ENCODE peak calls at places on chromosomes 5 and 9, in seven cellular contexts. One of them, this sample, is unnamed.

GRCh38 chr9:121023064-121023463 is 27.0 kb downstream of the C5 start:
- DNase-seq in Panc1: no peak
- DNase-seq in HCT116: peak
- DNase-seq in GM12878: no peak
- DNase-seq in endothelial cell of umbilical vein: no peak
- DNase-seq in SK-N-MC: no peak
- DNase-seq in transverse colon: no peak
- DNase-seq in this sample: peak

GRCh38 chr9:79663878-79664277 is 92.1 kb downstream of the TLE4 start:
- DNase-seq in Panc1: no peak
- DNase-seq in HCT116: no peak
- DNase-seq in GM12878: no peak
- DNase-seq in endothelial cell of umbilical vein: no peak
- DNase-seq in SK-N-MC: no peak
- DNase-seq in transverse colon: no peak
- DNase-seq in this sample: no peak

GRCh38 chr5:173515526-173515925 is 100.9 kb downstream of the BOD1 start:
- DNase-seq in Panc1: no peak
- DNase-seq in HCT116: no peak
- DNase-seq in GM12878: no peak
- DNase-seq in endothelial cell of umbilical vein: no peak
- DNase-seq in SK-N-MC: no peak
- DNase-seq in transverse colon: no peak
- DNase-seq in this sample: no peak

GRCh38 chr9:130173462-130173876 is 1.3 kb downstream of the NCS1 start:
- DNase-seq in Panc1: no peak
- DNase-seq in HCT116: no peak
- DNase-seq in GM12878: no peak
- DNase-seq in endothelial cell of umbilical vein: no peak
- DNase-seq in SK-N-MC: no peak
- DNase-seq in transverse colon: no peak
- DNase-seq in this sample: no peak

GRCh38 chr9:128512820-128513219 is 8.3 kb downstream of the GLE1 start:
- DNase-seq in Panc1: no peak
- DNase-seq in HCT116: no peak
- DNase-seq in GM12878: no peak
- DNase-seq in endothelial cell of umbilical vein: no peak
- DNase-seq in SK-N-MC: no peak
- DNase-seq in transverse colon: no peak
- DNase-seq in this sample: no peak

GRCh38 chr5:886051-886450 is 6.5 kb downstream of the BRD9 start:
- DNase-seq in Panc1: no peak
- DNase-seq in HCT116: no peak
- DNase-seq in GM12878: no peak
- DNase-seq in endothelial cell of umbilical vein: no peak
- DNase-seq in SK-N-MC: no peak
- DNase-seq in transverse colon: no peak
- DNase-seq in this sample: no peak

GRCh38 chr5:3429962-3430361 is 165.7 kb upstream of the IRX1 start:
- DNase-seq in Panc1: no peak
- DNase-seq in HCT116: no peak
- DNase-seq in GM12878: no peak
- DNase-seq in endothelial cell of umbilical vein: no peak
- DNase-seq in SK-N-MC: no peak
- DNase-seq in transverse colon: no peak
- DNase-seq in this sample: no peak

GRCh38 chr9:93098236-93098946 is 2.4 kb downstream of the CARD19 start:
- DNase-seq in Panc1: no peak
- DNase-seq in HCT116: peak
- DNase-seq in GM12878: no peak
- DNase-seq in endothelial cell of umbilical vein: peak
- DNase-seq in SK-N-MC: no peak
- DNase-seq in transverse colon: peak
- DNase-seq in this sample: peak

GRCh38 chr9:115115117-115115880 is 2.7 kb downstream of the TNC start:
- DNase-seq in Panc1: no peak
- DNase-seq in HCT116: no peak
- DNase-seq in GM12878: no peak
- DNase-seq in endothelial cell of umbilical vein: no peak
- DNase-seq in SK-N-MC: no peak
- DNase-seq in transverse colon: no peak
- DNase-seq in this sample: no peak

GRCh38 chr5:58972301-58972700 is 389.4 kb downstream of the RAB3C start:
- DNase-seq in Panc1: no peak
- DNase-seq in HCT116: no peak
- DNase-seq in GM12878: no peak
- DNase-seq in endothelial cell of umbilical vein: no peak
- DNase-seq in SK-N-MC: no peak
- DNase-seq in transverse colon: no peak
- DNase-seq in this sample: no peak

GRCh38 chr9:6645153-6646027 is at the start of gene GLDC:
- DNase-seq in Panc1: peak
- DNase-seq in HCT116: peak
- DNase-seq in GM12878: no peak
- DNase-seq in endothelial cell of umbilical vein: peak
- DNase-seq in SK-N-MC: no peak
- DNase-seq in transverse colon: peak
- DNase-seq in this sample: no peak

GRCh38 chr9:72585737-72586136 is 64.3 kb downstream of the TMC1 start:
- DNase-seq in Panc1: no peak
- DNase-seq in HCT116: no peak
- DNase-seq in GM12878: no peak
- DNase-seq in endothelial cell of umbilical vein: no peak
- DNase-seq in SK-N-MC: no peak
- DNase-seq in transverse colon: no peak
- DNase-seq in this sample: peak

GRCh38 chr9:72589684-72590555 is 68.5 kb downstream of the TMC1 start:
- DNase-seq in Panc1: no peak
- DNase-seq in HCT116: no peak
- DNase-seq in GM12878: no peak
- DNase-seq in endothelial cell of umbilical vein: peak
- DNase-seq in SK-N-MC: no peak
- DNase-seq in transverse colon: no peak
- DNase-seq in this sample: peak

GRCh38 chr9:72586388-72587160 is 65.2 kb downstream of the TMC1 start:
- DNase-seq in Panc1: no peak
- DNase-seq in HCT116: no peak
- DNase-seq in GM12878: no peak
- DNase-seq in endothelial cell of umbilical vein: peak
- DNase-seq in SK-N-MC: no peak
- DNase-seq in transverse colon: peak
- DNase-seq in this sample: peak

GRCh38 chr9:72592501-72593403 is 71.3 kb downstream of the TMC1 start:
- DNase-seq in Panc1: peak
- DNase-seq in HCT116: no peak
- DNase-seq in GM12878: peak
- DNase-seq in endothelial cell of umbilical vein: peak
- DNase-seq in SK-N-MC: no peak
- DNase-seq in transverse colon: no peak
- DNase-seq in this sample: no peak

DNA sequence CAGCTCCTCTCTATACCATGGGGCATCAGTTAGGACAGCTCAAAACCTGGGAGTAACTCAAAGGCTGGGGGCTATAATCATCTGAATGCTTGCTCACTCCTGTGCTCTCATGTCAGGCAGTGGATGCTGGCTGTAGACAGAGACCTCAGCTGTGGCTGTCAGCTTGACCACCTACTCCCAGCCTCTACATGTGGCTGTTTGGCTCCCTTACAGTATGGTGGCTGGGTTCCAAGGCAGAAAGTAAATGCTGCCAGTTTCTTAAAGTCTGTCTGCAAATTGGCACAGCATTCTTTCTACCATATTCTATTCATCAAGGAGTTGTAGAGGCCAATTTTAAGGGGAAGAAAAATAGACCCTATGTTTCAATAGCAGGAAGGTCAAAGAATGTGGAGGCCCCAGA is 66.9 kb downstream of the TMC1 start:
- DNase-seq in Panc1: no peak
- DNase-seq in HCT116: no peak
- DNase-seq in GM12878: no peak
- DNase-seq in endothelial cell of umbilical vein: no peak
- DNase-seq in SK-N-MC: no peak
- DNase-seq in transverse colon: no peak
- DNase-seq in this sample: no peak
- H3K4me3 ChIP-seq in Panc1: no peak
- H3K4me3 ChIP-seq in HCT116: no peak
- H3K4me3 ChIP-seq in GM12878: no peak
- H3K4me3 ChIP-seq in endothelial cell of umbilical vein: no peak
- H3K4me3 ChIP-seq in SK-N-MC: no peak
- H3K4me3 ChIP-seq in transverse colon: no peak
- H3K4me3 ChIP-seq in this sample: no peak

GRCh38 chr5:81164936-81165335 is 68.2 kb upstream of the CKMT2 start:
- DNase-seq in Panc1: no peak
- DNase-seq in HCT116: no peak
- DNase-seq in GM12878: no peak
- DNase-seq in endothelial cell of umbilical vein: no peak
- DNase-seq in SK-N-MC: no peak
- DNase-seq in transverse colon: no peak
- DNase-seq in this sample: no peak

GRCh38 chr5:81164466-81164865 is 68.7 kb upstream of the CKMT2 start:
- DNase-seq in Panc1: no peak
- DNase-seq in HCT116: no peak
- DNase-seq in GM12878: no peak
- DNase-seq in endothelial cell of umbilical vein: no peak
- DNase-seq in SK-N-MC: no peak
- DNase-seq in transverse colon: no peak
- DNase-seq in this sample: no peak

GRCh38 chr5:81165493-81166119 is 67.5 kb upstream of the CKMT2 start:
- DNase-seq in Panc1: peak
- DNase-seq in HCT116: peak
- DNase-seq in GM12878: no peak
- DNase-seq in endothelial cell of umbilical vein: peak
- DNase-seq in SK-N-MC: no peak
- DNase-seq in transverse colon: peak
- DNase-seq in this sample: peak

GRCh38 chr5:81167544-81167943 is 65.6 kb upstream of the CKMT2 start:
- DNase-seq in Panc1: no peak
- DNase-seq in HCT116: no peak
- DNase-seq in GM12878: no peak
- DNase-seq in endothelial cell of umbilical vein: no peak
- DNase-seq in SK-N-MC: no peak
- DNase-seq in transverse colon: no peak
- DNase-seq in this sample: no peak

DNA sequence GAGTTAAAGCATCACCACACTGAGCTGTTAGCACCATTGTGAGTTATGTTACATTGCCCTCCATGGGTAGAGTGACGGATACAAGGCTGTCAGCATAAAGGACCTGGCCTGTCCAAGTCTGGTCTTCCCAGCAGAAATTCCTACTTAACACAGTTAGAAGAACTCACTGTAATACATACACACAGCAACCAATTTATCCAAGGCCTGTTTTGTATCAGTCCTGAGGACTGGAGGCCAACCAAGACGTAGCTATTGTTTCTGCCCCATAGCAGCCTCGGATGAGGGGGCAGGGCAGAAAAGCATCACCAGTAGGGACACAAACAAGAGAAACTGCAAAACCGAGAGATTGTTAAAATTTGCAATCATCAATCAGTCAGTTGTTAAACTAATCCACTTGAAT is 66.0 kb upstream of the CKMT2 start:
- DNase-seq in Panc1: no peak
- DNase-seq in HCT116: no peak
- DNase-seq in GM12878: no peak
- DNase-seq in endothelial cell of umbilical vein: no peak
- DNase-seq in SK-N-MC: no peak
- DNase-seq in transverse colon: no peak
- DNase-seq in this sample: no peak
- TF ChIP-seq POLR2AphosphoS5 in Panc1: no peak
- TF ChIP-seq POLR2AphosphoS5 in HCT116: no peak
- TF ChIP-seq POLR2AphosphoS5 in GM12878: no peak
- TF ChIP-seq POLR2AphosphoS5 in endothelial cell of umbilical vein: no peak
- TF ChIP-seq POLR2AphosphoS5 in SK-N-MC: no peak
- TF ChIP-seq POLR2AphosphoS5 in transverse colon: no peak
- TF ChIP-seq POLR2AphosphoS5 in this sample: no peak

GRCh38 chr9:136807281-136808074 is at the start of gene RABL6:
- DNase-seq in Panc1: no peak
- DNase-seq in HCT116: no peak
- DNase-seq in GM12878: no peak
- DNase-seq in endothelial cell of umbilical vein: peak
- DNase-seq in SK-N-MC: no peak
- DNase-seq in transverse colon: peak
- DNase-seq in this sample: peak

GRCh38 chr9:136805207-136805740 is 2.5 kb upstream of the RABL6 start:
- DNase-seq in Panc1: no peak
- DNase-seq in HCT116: no peak
- DNase-seq in GM12878: no peak
- DNase-seq in endothelial cell of umbilical vein: no peak
- DNase-seq in SK-N-MC: no peak
- DNase-seq in transverse colon: no peak
- DNase-seq in this sample: no peak

GRCh38 chr9:136806067-136806466 is 1.7 kb upstream of the RABL6 start:
- DNase-seq in Panc1: no peak
- DNase-seq in HCT116: no peak
- DNase-seq in GM12878: no peak
- DNase-seq in endothelial cell of umbilical vein: no peak
- DNase-seq in SK-N-MC: no peak
- DNase-seq in transverse colon: no peak
- DNase-seq in this sample: no peak

GRCh38 chr9:136808075-136808780 is 480 bp downstream of the RABL6 start:
- DNase-seq in Panc1: no peak
- DNase-seq in HCT116: no peak
- DNase-seq in GM12878: no peak
- DNase-seq in endothelial cell of umbilical vein: peak
- DNase-seq in SK-N-MC: no peak
- DNase-seq in transverse colon: peak
- DNase-seq in this sample: peak

GRCh38 chr9:136806631-136807201 is 1.0 kb upstream of the RABL6 start:
- DNase-seq in Panc1: no peak
- DNase-seq in HCT116: no peak
- DNase-seq in GM12878: no peak
- DNase-seq in endothelial cell of umbilical vein: no peak
- DNase-seq in SK-N-MC: no peak
- DNase-seq in transverse colon: peak
- DNase-seq in this sample: no peak
- H3K4me3 ChIP-seq in Panc1: peak
- H3K4me3 ChIP-seq in HCT116: peak
- H3K4me3 ChIP-seq in GM12878: peak
- H3K4me3 ChIP-seq in endothelial cell of umbilical vein: no peak
- H3K4me3 ChIP-seq in SK-N-MC: peak
- H3K4me3 ChIP-seq in transverse colon: peak
- H3K4me3 ChIP-seq in this sample: peak

GRCh38 chr5:16461782-16462181 is 3.8 kb downstream of the ZNF622 start:
- DNase-seq in Panc1: no peak
- DNase-seq in HCT116: no peak
- DNase-seq in GM12878: no peak
- DNase-seq in endothelial cell of umbilical vein: no peak
- DNase-seq in SK-N-MC: no peak
- DNase-seq in transverse colon: no peak
- DNase-seq in this sample: no peak

GRCh38 chr5:16464664-16465543 is 696 bp downstream of the ZNF622 start:
- DNase-seq in Panc1: no peak
- DNase-seq in HCT116: no peak
- DNase-seq in GM12878: no peak
- DNase-seq in endothelial cell of umbilical vein: peak
- DNase-seq in SK-N-MC: no peak
- DNase-seq in transverse colon: peak
- DNase-seq in this sample: no peak

GRCh38 chr5:16461026-16461425 is 4.6 kb downstream of the ZNF622 start:
- DNase-seq in Panc1: no peak
- DNase-seq in HCT116: no peak
- DNase-seq in GM12878: no peak
- DNase-seq in endothelial cell of umbilical vein: no peak
- DNase-seq in SK-N-MC: no peak
- DNase-seq in transverse colon: no peak
- DNase-seq in this sample: no peak

GRCh38 chr5:16467363-16468219 is 2.0 kb upstream of the ZNF622 start:
- DNase-seq in Panc1: peak
- DNase-seq in HCT116: no peak
- DNase-seq in GM12878: peak
- DNase-seq in endothelial cell of umbilical vein: peak
- DNase-seq in SK-N-MC: no peak
- DNase-seq in transverse colon: no peak
- DNase-seq in this sample: no peak

GRCh38 chr5:16465544-16466432 is at the start of gene ZNF622:
- DNase-seq in Panc1: peak
- DNase-seq in HCT116: peak
- DNase-seq in GM12878: peak
- DNase-seq in endothelial cell of umbilical vein: peak
- DNase-seq in SK-N-MC: peak
- DNase-seq in transverse colon: peak
- DNase-seq in this sample: peak
- TF ChIP-seq POLR2AphosphoS5 in Panc1: peak
- TF ChIP-seq POLR2AphosphoS5 in HCT116: peak
- TF ChIP-seq POLR2AphosphoS5 in GM12878: peak
- TF ChIP-seq POLR2AphosphoS5 in endothelial cell of umbilical vein: peak
- TF ChIP-seq POLR2AphosphoS5 in SK-N-MC: peak
- TF ChIP-seq POLR2AphosphoS5 in transverse colon: peak
- TF ChIP-seq POLR2AphosphoS5 in this sample: peak

This sample was measured in HL-60.